ENCODE peak calls at places on chromosome 12, in four cellular contexts. Z is AG04450; E is stomach; L is activated CD8-positive, alpha-beta T cell treated with anti-CD3 and anti-CD28 coated beads for 36 hours. M is an unnamed sample.

GRCh38 chr12:64609543-64610091 is 678 bp upstream of the RASSF3 start:
- DNase-seq in L (no peak), Z (no peak), E (no peak), M (no peak)

GRCh38 chr12:54993181-54993835 is 8.7 kb upstream of the TESPA1 start:
- DNase-seq in Z (peak; percentile 20), L (peak; percentile 78), E (peak; percentile 42), M (no peak)

GRCh38 chr12:3189282-3189681 is 112.1 kb downstream of the TSPAN9 start:
- DNase-seq in E (no peak), L (no peak), Z (no peak), M (no peak)

GRCh38 chr12:132214906-132215643 is 70.8 kb downstream of the NOC4L start:
- DNase-seq in L (no peak), Z (no peak), E (no peak), M (no peak)

GRCh38 chr12:121573949-121574520 is 6.8 kb downstream of the KDM2B start:
- DNase-seq in L (no peak), Z (no peak), E (no peak), M (no peak)

GRCh38 chr12:66984962-66985361 is 284.2 kb upstream of the CAND1 start:
- DNase-seq in Z (no peak), E (no peak), L (no peak), M (no peak)

GRCh38 chr12:107594995-107595394 is 90.6 kb upstream of the PWP1 start:
- DNase-seq in Z (no peak), E (no peak), L (no peak), M (no peak)

GRCh38 chr12:34292736-34293625 is 270.7 kb downstream of the ALG10 start:
- DNase-seq in L (peak; percentile 11), Z (no peak), E (no peak), M (peak; percentile 38)

GRCh38 chr12:67452119-67452805 is 183.1 kb downstream of the CAND1 start:
- DNase-seq in E (no peak), L (peak; percentile 62), Z (no peak), M (no peak)

GRCh38 chr12:44812062-44812461 is 64.1 kb downstream of the NELL2 start:
- DNase-seq in Z (no peak), E (no peak), L (peak; percentile 71), M (no peak)

GRCh38 chr12:62813031-62813829 is 121.7 kb downstream of the PPM1H start:
- DNase-seq in E (peak; percentile 61), Z (peak; percentile 38), L (peak; percentile 63), M (peak; percentile 54)

GRCh38 chr12:12017135-12017581 is 53.6 kb upstream of the BCL2L14 start:
- DNase-seq in L (no peak), Z (no peak), E (no peak), M (no peak)

GRCh38 chr12:44640831-44641230 is 235.3 kb downstream of the NELL2 start:
- DNase-seq in L (no peak), E (no peak), Z (no peak), M (no peak)

GRCh38 chr12:4997939-4998338 is 45.7 kb upstream of the KCNA5 start:
- DNase-seq in Z (peak; percentile 39), E (no peak), L (no peak), M (no peak)

GRCh38 chr12:68038650-68039049 is 49.4 kb downstream of the IFNG-AS1 start:
- DNase-seq in E (no peak), Z (no peak), L (no peak), M (no peak)

GRCh38 chr12:112970391-112970790 is 7.9 kb upstream of the OAS2 start:
- DNase-seq in Z (no peak), L (no peak), E (no peak), M (no peak)

GRCh38 chr12:128795530-128796361 is 28.0 kb downstream of the SLC15A4 start:
- DNase-seq in E (no peak), Z (no peak), L (no peak), M (no peak)

GRCh38 chr12:70626180-70626579 is 11.0 kb downstream of the PTPRB start:
- DNase-seq in L (no peak), E (no peak), Z (no peak), M (no peak)

GRCh38 chr12:29578070-29578469 is 80.6 kb upstream of the OVCH1 start:
- DNase-seq in Z (no peak), L (no peak), E (no peak), M (no peak)

GRCh38 chr12:68631177-68631576 is 20.5 kb downstream of the RAP1B start:
- DNase-seq in L (no peak), Z (no peak), E (no peak), M (no peak)

GRCh38 chr12:102429755-102430154 is 50.6 kb downstream of the IGF1 start:
- DNase-seq in E (no peak), Z (no peak), L (no peak), M (no peak)

GRCh38 chr12:96248532-96248931 is 54.4 kb downstream of the ELK3 start:
- DNase-seq in E (no peak), Z (no peak), L (no peak), M (no peak)

GRCh38 chr12:114918535-114919233 is 234.7 kb upstream of the TBX3 start:
- DNase-seq in E (no peak), Z (no peak), L (no peak), M (no peak)

GRCh38 chr12:131829351-131829794 is 1.2 kb downstream of the MMP17 start:
- DNase-seq in L (no peak), Z (no peak), E (no peak), M (no peak)

GRCh38 chr12:11765817-11766794 is 116.6 kb downstream of the ETV6 start:
- DNase-seq in L (peak; percentile 91), E (no peak), Z (peak; percentile 46), M (peak; percentile 58)

GRCh38 chr12:94460594-94460959 is 910 bp upstream of the CEP83 start:
- DNase-seq in Z (no peak), L (no peak), E (no peak), M (no peak)
- TF ChIP-seq CTCF in Z (no peak), L (no peak), E (no peak), M (no peak)

DNA sequence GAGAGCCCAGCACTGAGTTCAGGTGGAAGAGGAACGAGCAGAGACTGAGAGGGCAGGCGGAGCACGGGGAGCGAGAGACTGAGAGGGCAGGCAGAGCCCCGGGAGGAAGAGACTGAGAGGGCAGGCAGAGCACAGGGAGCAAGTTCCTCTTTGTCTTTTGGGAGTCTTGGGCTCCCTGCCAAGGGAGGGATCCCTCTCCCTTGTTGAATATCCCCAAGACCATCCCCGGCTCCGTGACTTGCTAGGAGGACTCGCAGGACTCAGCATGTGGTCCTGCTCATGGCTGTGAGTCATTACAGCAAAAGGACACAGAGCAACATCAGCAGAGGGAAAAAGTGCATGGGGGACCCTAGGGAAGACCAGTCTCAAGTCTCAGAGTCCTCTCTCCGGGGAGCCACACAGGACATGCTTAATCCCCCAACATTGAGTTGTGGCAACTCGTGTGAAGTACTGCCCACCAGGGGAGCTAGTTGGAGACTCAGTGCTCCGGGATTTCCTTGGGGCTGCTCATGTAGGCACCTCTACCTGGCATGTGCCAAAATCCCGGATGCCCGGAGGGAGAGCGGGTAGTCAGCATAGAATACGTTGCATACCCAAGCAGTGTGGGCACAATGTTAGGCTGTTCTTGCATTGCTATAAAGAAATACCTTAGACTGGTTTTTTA is 81.0 kb downstream of the CCDC92 start:
- DNase-seq in Z (no peak), E (no peak), L (no peak), M (no peak)
- TF ChIP-seq CTCF in Z (peak; percentile 4), E (no peak), L (no peak), M (no peak)

GRCh38 chr12:47808574-47809380 is 10.9 kb downstream of the HDAC7 start:
- DNase-seq in E (no peak), Z (no peak), L (peak; percentile 85), M (peak; percentile 81)
- TF ChIP-seq CTCF in E (no peak), Z (no peak), L (peak; percentile 62), M (peak; percentile 55)

DNA sequence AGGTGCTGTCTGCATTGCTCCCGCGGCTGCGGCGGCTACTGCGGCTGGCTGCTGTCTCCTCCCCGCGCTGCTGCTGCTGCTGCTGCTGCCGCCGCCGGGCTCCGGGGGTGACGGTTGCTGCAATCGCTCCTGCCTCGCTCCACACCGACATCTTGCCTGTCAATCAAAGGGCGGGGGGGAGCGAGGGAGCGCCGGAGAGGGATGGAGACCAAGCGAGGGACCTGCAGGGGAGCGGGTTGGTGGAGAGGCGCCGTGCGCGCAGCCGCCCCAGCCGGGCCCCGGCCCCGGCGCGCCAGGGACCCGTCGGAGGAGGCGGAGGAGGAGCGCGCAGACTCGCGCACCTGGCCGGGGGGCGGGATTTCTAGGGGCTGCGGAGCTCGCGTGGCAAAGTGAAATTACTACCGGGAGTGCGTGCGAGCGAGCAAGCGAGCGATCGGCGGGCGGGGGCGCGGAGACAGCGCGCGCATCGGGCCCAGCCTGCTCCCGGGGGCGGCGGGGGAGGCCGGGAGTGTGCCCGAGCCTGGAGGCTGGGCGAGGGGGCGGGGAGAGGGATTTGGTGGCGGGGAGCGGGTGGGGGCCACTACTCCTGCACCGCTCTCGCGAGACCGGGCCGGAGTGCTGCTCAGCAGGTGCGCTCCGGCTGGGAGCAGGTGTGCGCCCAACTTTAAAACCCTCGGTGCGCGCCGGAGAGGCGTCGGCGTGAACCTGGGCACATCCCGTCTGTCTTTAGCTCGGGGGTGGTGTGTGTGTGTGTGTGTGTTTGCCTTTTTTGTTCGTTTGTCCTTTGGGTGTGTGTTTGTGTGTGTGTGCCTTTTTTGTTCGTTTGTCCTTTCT is at the start of gene KSR2:
- DNase-seq in E (peak; percentile 82), Z (no peak), L (peak; percentile 75), M (no peak)
- TF ChIP-seq CTCF in E (no peak), Z (no peak), L (no peak), M (no peak)

DNA sequence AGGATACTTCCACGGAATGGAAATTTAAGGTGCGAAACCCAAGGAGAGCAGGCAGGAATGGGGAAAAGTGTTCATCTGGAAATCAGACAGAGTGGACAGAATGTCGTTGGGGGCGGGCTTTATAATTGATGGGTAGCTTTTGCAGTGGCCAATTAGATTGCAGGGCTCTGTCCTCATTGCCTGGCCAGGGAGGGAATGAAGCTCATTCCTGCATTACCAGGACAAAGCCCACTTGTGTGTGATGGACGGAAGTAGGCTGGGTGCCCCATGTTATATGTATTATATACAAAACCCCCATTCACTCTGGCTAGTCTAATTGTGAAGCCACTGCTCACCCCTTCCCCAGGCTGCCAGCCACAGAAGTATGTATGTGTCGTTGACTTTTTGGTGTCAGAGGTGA is 23.6 kb downstream of the ZNF664 start:
- DNase-seq in L (no peak), E (no peak), Z (no peak), M (no peak)
- TF ChIP-seq CTCF in L (no peak), E (no peak), Z (no peak), M (no peak)

DNA sequence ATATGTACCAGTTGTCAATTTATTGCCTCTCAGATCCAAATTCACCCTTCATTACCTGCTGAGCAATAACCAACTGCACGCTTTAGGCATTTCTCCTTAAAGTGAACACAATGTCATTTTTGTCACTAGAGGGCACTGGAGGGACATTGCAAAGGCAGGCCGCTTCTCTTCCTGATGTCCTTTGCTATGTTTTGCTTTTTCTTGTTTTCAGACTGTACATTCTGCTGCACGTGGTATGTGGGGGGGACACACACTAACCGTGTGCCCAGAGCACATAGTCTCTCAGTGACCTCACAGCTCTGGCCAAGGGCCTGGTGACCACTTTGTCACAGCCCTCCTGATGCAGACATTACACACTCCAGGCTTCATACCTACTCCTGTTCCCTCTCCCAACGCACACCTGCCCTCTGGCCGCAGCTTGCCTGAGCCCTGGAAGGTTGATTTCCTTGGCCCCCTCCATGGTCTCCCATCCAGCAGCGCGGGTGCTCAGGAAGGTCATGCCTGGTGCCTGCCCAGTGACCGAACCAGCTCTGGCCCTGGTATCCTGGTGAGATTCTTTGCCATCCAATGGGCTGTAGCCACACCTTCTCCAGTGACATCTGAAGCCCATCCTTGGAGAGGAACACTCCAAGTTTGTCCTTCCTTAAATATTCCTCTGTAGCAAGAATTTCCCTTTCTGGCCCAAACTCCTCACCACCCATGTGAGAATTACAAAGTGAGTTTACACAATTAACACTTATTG is 39.9 kb downstream of the MYO1H start:
- DNase-seq in L (no peak), Z (no peak), E (no peak), M (no peak)
- TF ChIP-seq CTCF in L (peak; percentile 52), Z (peak; percentile 48), E (no peak), M (peak; percentile 44)

GRCh38 chr12:97713972-97714588 is 251.5 kb downstream of the RMST start:
- DNase-seq in E (no peak), Z (no peak), L (no peak), M (no peak)
- TF ChIP-seq CTCF in E (no peak), Z (no peak), L (no peak), M (no peak)

M was measured in CD14-positive monocyte.